ENCODE peak calls at places on chromosomes 7 and 10, in four cellular contexts. U is transverse colon, Q is breast epithelium, D is upper lobe of left lung. E is an unnamed sample. For H3K9me3, the result is how much of the 10 kb centered on the place peaks cover.

GRCh38 chr7:28954936-28955335 is 3.2 kb downstream of the TRIL start:
- DNase-seq in U (no peak), Q (no peak), D (no peak), E (no peak)

GRCh38 chr10:95493862-95494261 is 67.3 kb downstream of the SORBS1 start:
- DNase-seq in U (no peak), Q (no peak), D (no peak), E (no peak)

GRCh38 chr7:104093127-104093526 is 103.7 kb upstream of the RELN start:
- DNase-seq in U (no peak), Q (no peak), D (no peak), E (no peak)

GRCh38 chr10:69086131-69086530 is 1.8 kb upstream of the SRGN start:
- DNase-seq in U (no peak), Q (no peak), D (no peak), E (no peak)

GRCh38 chr10:100654835-100655759 is 90.3 kb upstream of the PAX2 start:
- DNase-seq in U (no peak), Q (no peak), D (no peak), E (no peak)

GRCh38 chr10:133061296-133062038 is 26.3 kb upstream of the ADGRA1 start:
- DNase-seq in U (no peak), Q (no peak), D (no peak), E (no peak)

GRCh38 chr7:112708236-112708635 is 82.0 kb downstream of the TMEM168 start:
- DNase-seq in U (no peak), Q (no peak), D (no peak), E (no peak)

GRCh38 chr10:89283174-89283987 is 18.5 kb upstream of the IFIT2 start:
- DNase-seq in U (no peak), Q (no peak), D (no peak), E (no peak)

GRCh38 chr10:76962851-76963250 is 674.8 kb downstream of the KCNMA1 start:
- DNase-seq in U (no peak), Q (no peak), D (no peak), E (no peak)

GRCh38 chr7:2735744-2736143 is 47.7 kb downstream of the AMZ1 start:
- DNase-seq in U (no peak), Q (no peak), D (no peak), E (no peak)

GRCh38 chr10:108684431-108684830 is 1238.9 kb downstream of the XPNPEP1 start:
- DNase-seq in U (no peak), Q (no peak), D (no peak), E (no peak)

GRCh38 chr10:44578271-44578670 is 193.4 kb upstream of the CXCL12 start:
- DNase-seq in U (no peak), Q (no peak), D (no peak), E (no peak)

GRCh38 chr10:82409671-82410070 is 534.7 kb downstream of the NRG3 start:
- DNase-seq in U (no peak), Q (no peak), D (no peak), E (no peak)

GRCh38 chr10:22758862-22759261 is 44.5 kb upstream of the PIP4K2A start:
- DNase-seq in U (no peak), Q (no peak), D (no peak), E (no peak)

GRCh38 chr7:69213882-69214281 is 384.4 kb upstream of the AUTS2 start:
- DNase-seq in U (no peak), Q (no peak), D (no peak), E (no peak)

GRCh38 chr7:55254596-55255500 is 110.3 kb upstream of the LANCL2 start:
- DNase-seq in U (peak), Q (peak), D (peak), E (no peak)

GRCh38 chr10:45561952-45562351 is 110.6 kb downstream of the ZFAND4 start:
- DNase-seq in U (no peak), Q (no peak), D (no peak), E (no peak)

GRCh38 chr7:18179058-18179457 is 151.4 kb upstream of the PRPS1L1 start:
- DNase-seq in U (no peak), Q (no peak), D (no peak), E (no peak)

GRCh38 chr7:115511330-115511729 is 519.2 kb downstream of the TFEC start:
- DNase-seq in U (no peak), Q (no peak), D (no peak), E (no peak)

GRCh38 chr10:116085333-116085732 is 187.7 kb downstream of the GFRA1 start:
- DNase-seq in U (no peak), Q (no peak), D (no peak), E (no peak)

GRCh38 chr7:101163281-101164070 is 1.9 kb downstream of the VGF start:
- DNase-seq in U (no peak), Q (no peak), D (no peak), E (no peak)

GRCh38 chr10:93309062-93309461 is 173.1 kb downstream of the MYOF start:
- DNase-seq in U (no peak), Q (no peak), D (no peak), E (no peak)

GRCh38 chr7:4067874-4068273 is 614.2 kb upstream of the FOXK1 start:
- DNase-seq in U (no peak), Q (no peak), D (no peak), E (no peak)
- TF ChIP-seq POLR2AphosphoS5 in U (no peak), Q (no peak), D (no peak), E (no peak)

GRCh38 chr7:27163776-27164380 is 1.5 kb downstream of the HOXA9 start:
- DNase-seq in U (no peak), Q (no peak), D (no peak), E (no peak)
- H3K4me3 ChIP-seq in U (peak), Q (peak), D (peak), E (no peak)

DNA sequence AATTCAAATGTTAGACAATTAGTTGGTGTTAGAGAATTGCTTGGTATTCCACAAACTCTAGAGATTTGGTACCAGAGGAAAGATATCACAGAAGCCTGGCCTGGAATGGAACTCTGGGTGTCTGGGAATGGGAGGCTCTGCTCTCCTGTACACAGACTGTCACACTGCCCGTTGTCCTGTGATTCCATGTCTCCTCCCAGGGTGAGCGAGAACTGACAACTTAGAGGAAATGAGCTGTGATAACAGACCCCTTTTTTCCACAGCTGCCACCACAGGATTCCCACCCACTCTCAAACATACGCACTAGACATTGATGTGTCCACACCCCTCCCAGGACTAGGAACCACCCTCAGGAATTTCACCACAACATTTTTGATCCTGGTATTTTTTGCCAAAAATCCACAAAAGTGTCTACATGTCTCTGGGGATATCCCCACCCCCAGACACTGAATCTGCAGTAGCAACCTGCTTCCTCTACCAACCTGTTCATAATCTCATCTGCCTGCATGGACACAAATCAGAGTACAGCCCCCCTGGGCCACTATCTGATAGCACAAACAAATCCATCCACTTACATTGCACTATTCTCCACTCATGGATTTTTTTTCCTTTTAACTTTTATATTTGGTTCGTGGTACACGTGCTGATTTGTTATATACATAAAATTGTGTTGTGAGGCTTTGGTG is 4.7 kb downstream of the ZNF273 start:
- DNase-seq in U (no peak), Q (no peak), D (no peak), E (no peak)
- H3K9me3 ChIP-seq in U (under half), Q (under half), D (under half), E (under half)

GRCh38 chr7:105776986-105777910 is 99.2 kb downstream of the ATXN7L1 start:
- DNase-seq in U (no peak), Q (no peak), D (no peak), E (no peak)

GRCh38 chr7:105773030-105773460 is 103.4 kb downstream of the ATXN7L1 start:
- DNase-seq in U (no peak), Q (no peak), D (no peak), E (no peak)

GRCh38 chr7:105775580-105775979 is 100.8 kb downstream of the ATXN7L1 start:
- DNase-seq in U (no peak), Q (no peak), D (no peak), E (no peak)

GRCh38 chr7:105778956-105779355 is 97.4 kb downstream of the ATXN7L1 start:
- DNase-seq in U (no peak), Q (no peak), D (no peak), E (no peak)

DNA sequence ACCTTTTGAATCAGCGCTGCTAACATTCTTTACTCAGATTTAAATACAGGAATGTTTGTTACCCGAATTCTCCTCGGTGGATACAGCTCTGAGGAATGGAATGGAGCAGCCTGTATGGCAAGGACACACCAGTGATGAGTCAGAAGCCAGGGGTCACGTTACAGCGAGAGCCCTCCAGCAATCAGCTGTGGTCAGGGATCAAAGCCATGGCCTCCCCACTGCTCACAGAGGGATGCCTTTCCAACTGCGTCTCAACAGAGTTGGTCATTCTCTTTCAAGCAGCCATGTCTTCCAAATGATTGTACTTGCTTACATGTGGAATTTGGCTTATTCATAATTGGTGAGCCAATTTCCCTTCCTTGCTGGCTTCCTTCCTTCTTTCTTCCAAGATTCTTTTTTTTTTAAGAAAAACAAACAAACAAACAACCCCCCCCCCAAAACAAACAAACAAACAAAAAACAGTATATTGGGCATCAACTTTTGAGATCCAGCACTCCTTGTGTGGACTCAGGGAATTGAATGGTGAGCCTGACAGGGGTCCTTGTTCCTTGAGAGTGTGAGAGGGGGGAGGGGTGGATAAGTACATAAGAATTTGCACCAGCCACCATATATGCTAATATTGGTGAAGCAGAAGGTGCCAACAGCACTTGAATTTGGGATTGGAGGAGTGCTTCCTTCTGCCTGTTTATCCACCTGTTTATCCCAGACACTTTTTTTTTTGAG is 100.2 kb downstream of the ATXN7L1 start:
- DNase-seq in U (peak), Q (no peak), D (no peak), E (no peak)
- TF ChIP-seq POLR2AphosphoS5 in U (peak), Q (no peak), D (peak), E (no peak)

DNA sequence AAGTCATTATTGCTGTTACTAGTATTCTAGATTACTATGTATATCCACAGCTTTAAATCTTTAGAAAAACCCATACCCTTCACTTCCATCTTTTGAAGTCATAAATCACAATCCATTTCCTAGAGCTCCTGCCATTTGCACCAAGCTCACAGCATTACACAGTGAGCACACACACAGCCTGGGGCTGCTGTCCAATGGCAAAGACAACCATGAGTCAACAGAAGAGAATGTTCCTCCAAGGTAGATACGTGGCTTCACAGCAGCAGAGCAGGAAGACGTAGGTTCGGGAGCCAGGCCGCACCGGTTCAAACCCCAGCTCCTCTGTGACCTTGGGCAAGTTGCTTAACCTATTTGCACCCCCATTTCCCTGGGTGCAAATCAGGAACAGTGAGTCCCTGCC is 234.6 kb downstream of the DIP2C start:
- DNase-seq in U (no peak), Q (no peak), D (no peak), E (no peak)
- H3K4me3 ChIP-seq in U (no peak), Q (no peak), D (no peak), E (no peak)

GRCh38 chr10:593421-593820 is 96.0 kb downstream of the DIP2C start:
- DNase-seq in U (no peak), Q (no peak), D (no peak), E (no peak)
- H3K9me3 ChIP-seq in U (under half), Q (under half), D (under half), E (under half)

DNA sequence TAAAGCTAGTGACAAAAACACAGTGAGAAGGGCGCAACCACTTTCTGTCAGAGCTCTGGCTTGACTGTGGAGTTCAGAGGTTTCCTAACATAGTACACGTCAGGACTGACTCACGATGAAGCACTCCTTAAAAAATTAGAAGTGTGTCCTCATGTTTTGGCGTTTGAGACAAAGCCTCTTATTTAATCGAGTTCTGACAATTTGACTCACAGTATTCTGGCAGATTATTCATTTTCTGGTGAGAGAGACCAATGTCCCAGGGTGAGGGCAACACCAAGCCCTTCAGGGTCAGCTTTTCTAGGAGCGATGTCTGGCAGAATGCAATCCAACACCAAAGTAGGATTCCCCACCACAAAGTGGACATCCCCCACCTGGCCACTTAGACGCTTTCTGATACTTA is 108.7 kb downstream of the DIP2C start:
- DNase-seq in U (no peak), Q (no peak), D (no peak), E (no peak)
- TF ChIP-seq POLR2AphosphoS5 in U (peak), Q (no peak), D (no peak), E (no peak)

GRCh38 chr10:104328636-104328915 is 9.7 kb downstream of the ITPRIP start:
- DNase-seq in U (no peak), Q (peak), D (no peak), E (no peak)
- H3K4me3 ChIP-seq in U (no peak), Q (peak), D (peak), E (peak)

DNA sequence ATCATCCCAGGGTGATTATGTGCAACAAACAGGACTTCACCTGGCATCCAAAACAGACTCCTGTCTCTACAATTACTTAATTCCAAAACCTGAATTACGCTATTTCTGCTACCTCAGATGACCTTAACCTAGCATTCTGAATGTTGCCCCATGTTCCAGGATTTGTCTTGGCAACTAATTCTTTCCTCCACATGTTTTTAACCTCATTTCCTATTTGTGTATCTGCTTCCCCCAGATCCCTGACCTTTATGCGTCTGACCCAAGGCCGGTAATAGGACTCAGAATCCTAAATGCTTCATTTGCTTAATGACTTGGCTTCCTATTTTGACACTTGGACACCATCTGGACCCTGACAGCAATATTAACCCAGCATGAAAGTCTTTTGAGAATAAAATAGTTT is 8.7 kb upstream of the ING3 start:
- DNase-seq in U (no peak), Q (no peak), D (no peak), E (no peak)
- H3K9me3 ChIP-seq in U (under half), Q (under half), D (under half), E (under half)

GRCh38 chr10:78408671-78409472 is 375.2 kb downstream of the RPS24 start:
- DNase-seq in U (peak), Q (peak), D (peak), E (no peak)

GRCh38 chr10:78408011-78408410 is 374.3 kb downstream of the RPS24 start:
- DNase-seq in U (no peak), Q (no peak), D (no peak), E (no peak)

GRCh38 chr10:78406648-78407008 is 373.0 kb downstream of the RPS24 start:
- DNase-seq in U (no peak), Q (no peak), D (no peak), E (no peak)

GRCh38 chr10:78405781-78406180 is 372.1 kb downstream of the RPS24 start:
- DNase-seq in U (no peak), Q (no peak), D (no peak), E (no peak)

GRCh38 chr10:78407009-78407711 is 373.5 kb downstream of the RPS24 start:
- DNase-seq in U (peak), Q (peak), D (peak), E (no peak)
- TF ChIP-seq POLR2AphosphoS5 in U (no peak), Q (no peak), D (no peak), E (no peak)